ENCODE peak calls at places on chromosomes 4 and X, in ten cellular contexts. A is stomach, Q is tibial nerve, K is body of pancreas, X is sigmoid colon, M is ovary, F is HCT116, E is IMR-90, I is Peyer's patch, B is transverse colon. C is an unnamed sample.

GRCh38 chr4:107721436-107722090 is 1.5 kb upstream of the PAPSS1 start:
- DNase-seq in I (peak; percentile 68), E (no peak), X (no peak), B (peak; percentile 57), F (no peak), M (no peak), Q (no peak), A (no peak), K (no peak), C (no peak)

GRCh38 chr4:62144431-62144830 is 944.3 kb downstream of the ADGRL3 start:
- DNase-seq in I (no peak), A (no peak), M (no peak), X (no peak), Q (no peak), E (no peak), K (no peak), B (no peak), F (no peak), C (no peak)

GRCh38 chr4:44016582-44017421 is 431.8 kb downstream of the KCTD8 start:
- DNase-seq in M (no peak), I (no peak), B (no peak), F (no peak), K (no peak), Q (no peak), A (no peak), X (no peak), E (peak; percentile 23), C (no peak)

GRCh38 chrX:7552758-7553157 is 290.2 kb upstream of the VCX start:
- DNase-seq in Q (no peak), B (no peak), X (no peak), K (no peak), M (no peak), I (no peak), F (no peak), E (no peak), A (no peak), C (no peak)

GRCh38 chrX:72685810-72686465 is 28.2 kb downstream of the PHKA1 start:
- DNase-seq in X (no peak), E (peak; percentile 37), F (peak; percentile 81), B (no peak), A (no peak), K (peak; percentile 30), I (no peak), M (no peak), Q (no peak), C (no peak)

GRCh38 chrX:153530411-153531145 is 13.1 kb downstream of the ATP2B3 start:
- DNase-seq in A (no peak), F (no peak), Q (no peak), B (no peak), I (no peak), X (no peak), M (no peak), K (no peak), E (no peak), C (no peak)

GRCh38 chrX:103073442-103073841 is 9.5 kb upstream of the BEX1 start:
- DNase-seq in E (no peak), A (no peak), I (no peak), M (no peak), K (no peak), X (no peak), F (no peak), Q (no peak), B (no peak), C (no peak)

GRCh38 chr4:21415728-21416127 is 532.8 kb downstream of the KCNIP4 start:
- DNase-seq in I (no peak), M (no peak), X (no peak), E (no peak), K (no peak), Q (no peak), B (no peak), A (no peak), F (no peak), C (no peak)

GRCh38 chr4:169094656-169095231 is 84.7 kb upstream of the CBR4 start:
- DNase-seq in E (no peak), K (no peak), M (no peak), A (no peak), Q (no peak), X (no peak), I (no peak), F (no peak), B (no peak), C (no peak)

GRCh38 chr4:147591048-147591577 is 26.1 kb upstream of the TMEM184C start:
- DNase-seq in E (peak; percentile 58), X (no peak), A (no peak), F (no peak), Q (no peak), K (no peak), B (no peak), M (no peak), I (no peak), C (no peak)

GRCh38 chr4:15756361-15756861 is 21.7 kb upstream of the CD38 start:
- DNase-seq in F (peak; percentile 26), I (peak; percentile 67), M (no peak), X (no peak), E (peak; percentile 26), A (no peak), B (peak; percentile 20), K (no peak), Q (no peak), C (no peak)

GRCh38 chrX:153476628-153477027 is 6.3 kb upstream of the HAUS7 start:
- DNase-seq in B (no peak), K (no peak), I (no peak), A (no peak), E (peak; percentile 25), M (no peak), X (no peak), Q (no peak), F (no peak), C (no peak)

GRCh38 chr4:174324246-174324645 is 40.5 kb downstream of the CEP44 start:
- DNase-seq in A (no peak), E (peak; percentile 15), K (no peak), I (no peak), B (no peak), M (no peak), X (no peak), F (no peak), Q (no peak), C (no peak)

GRCh38 chr4:174316954-174317353 is 33.2 kb downstream of the CEP44 start:
- DNase-seq in B (no peak), K (no peak), M (no peak), I (no peak), A (no peak), F (no peak), Q (no peak), E (peak; percentile 36), X (no peak), C (no peak)

GRCh38 chr4:174317531-174317930 is 33.8 kb downstream of the CEP44 start:
- DNase-seq in M (no peak), Q (no peak), I (no peak), E (peak; percentile 23), X (no peak), A (no peak), F (no peak), B (no peak), K (no peak), C (no peak)

GRCh38 chr4:174318829-174319764 is 35.4 kb downstream of the CEP44 start:
- DNase-seq in Q (no peak), E (peak; percentile 46), M (no peak), K (no peak), X (no peak), B (no peak), A (no peak), F (peak; percentile 22), I (no peak), C (no peak)

GRCh38 chr4:174320501-174321199 is 36.9 kb downstream of the CEP44 start:
- DNase-seq in B (no peak), X (no peak), E (peak; percentile 68), I (no peak), M (no peak), K (no peak), Q (no peak), A (no peak), F (no peak), C (no peak)
- TF ChIP-seq POLR2A in B (no peak), X (no peak), E (no peak), I (no peak), M (no peak), K (no peak), Q (no peak), A (no peak), F (no peak), C (no peak)

GRCh38 chr4:88320780-88321373 is 36.5 kb upstream of the PPM1K start:
- DNase-seq in K (no peak), B (peak; percentile 38), I (peak; percentile 73), M (no peak), E (no peak), X (no peak), Q (peak; percentile 6), F (no peak), A (peak; percentile 30), C (no peak)
- H3K4me3 ChIP-seq in K (no peak overlapping the region), B (no peak overlapping the region), I (no peak overlapping the region), M (no peak overlapping the region), E (peak overlapping the region; percentile 16), X (no peak overlapping the region), Q (peak overlapping the region; percentile 8), F (no peak overlapping the region), A (no peak overlapping the region), C (no peak overlapping the region)

DNA sequence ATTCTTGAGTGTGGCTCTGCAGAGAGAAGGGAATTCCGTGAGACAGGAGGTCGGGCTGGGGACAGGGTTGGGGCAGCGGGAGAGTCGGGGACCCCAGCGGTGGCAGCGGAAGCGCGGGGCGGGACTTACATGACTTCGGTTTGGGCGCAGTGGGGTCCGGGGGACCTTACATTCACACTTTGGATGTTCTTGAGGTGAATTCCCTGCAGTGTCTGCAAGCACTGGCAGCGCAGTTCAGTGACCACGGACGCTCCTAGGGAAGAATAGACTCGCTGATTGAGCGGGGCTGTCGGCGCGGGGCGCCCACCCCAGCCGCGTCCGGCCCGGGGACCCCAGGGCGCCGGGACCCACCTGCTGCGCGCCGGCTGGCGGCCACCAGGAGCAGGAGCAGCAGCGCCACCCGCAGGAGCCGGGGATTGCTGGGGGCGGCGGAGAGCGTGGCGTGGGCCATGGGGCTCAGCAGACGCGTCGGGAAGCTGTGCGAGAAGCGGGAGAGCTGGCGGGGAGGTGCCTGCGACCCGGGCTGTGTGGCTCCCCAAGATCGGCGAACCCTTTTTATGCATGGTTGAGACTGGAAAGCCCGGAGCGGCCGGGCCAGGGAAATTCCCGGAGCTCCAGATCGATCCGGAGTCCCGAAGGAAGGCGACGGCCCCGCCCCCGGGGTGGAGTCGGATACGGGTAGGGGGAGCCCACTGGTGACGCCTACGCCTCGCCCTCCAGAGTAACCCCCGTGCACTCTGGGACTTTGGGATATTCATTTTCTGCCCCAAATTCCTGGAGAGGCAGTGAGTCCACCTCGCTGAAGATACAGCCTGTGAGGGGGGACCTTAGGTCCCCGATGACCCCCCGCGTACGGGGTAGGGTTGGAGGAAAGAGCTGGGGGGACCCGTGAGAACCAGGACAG is at the start of gene CXCL3:
- DNase-seq in E (peak; percentile 40), Q (peak; percentile 44), M (peak; percentile 26), X (peak; percentile 79), F (no peak), B (peak; percentile 86), K (peak; percentile 76), I (peak; percentile 82), A (peak; percentile 81), C (peak; percentile 37)
- TF ChIP-seq POLR2A in E (peak; percentile 20), Q (no peak), M (no peak), X (no peak), F (no peak), B (peak; percentile 54), K (peak; percentile 56), I (no peak), A (no peak), C (peak; percentile 27)

DNA sequence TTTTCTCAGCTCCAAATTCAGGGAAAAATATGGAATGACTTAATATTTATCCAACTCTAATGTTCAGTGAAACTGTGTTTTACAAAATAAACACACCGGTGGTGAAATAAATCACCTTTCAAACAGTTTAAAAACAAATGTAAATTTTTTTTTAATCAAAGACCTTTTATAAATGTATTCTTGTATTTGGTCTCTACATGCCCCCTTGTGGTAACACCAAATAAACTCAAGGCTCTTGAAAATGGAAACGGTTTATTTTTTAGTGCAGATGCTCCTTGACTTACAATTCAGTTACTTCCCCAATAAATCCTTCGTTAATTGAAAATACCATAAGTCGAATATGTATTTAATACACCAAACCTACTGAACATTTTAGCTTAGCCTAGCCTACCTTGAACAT is 45.9 kb upstream of the ITM2A start:
- DNase-seq in I (no peak), A (no peak), B (no peak), K (no peak), M (no peak), Q (peak; percentile 6), E (peak; percentile 1), F (no peak), X (no peak), C (no peak)
- H3K4me3 ChIP-seq in I (no peak overlapping the region), A (peak overlapping the region; percentile 15), B (no peak overlapping the region), K (no peak overlapping the region), M (no peak overlapping the region), Q (no peak overlapping the region), E (no peak overlapping the region), F (no peak overlapping the region), X (no peak overlapping the region), C (peak overlapping the region; percentile 31)

C was measured in gastrocnemius medialis.